ENCODE peak calls at places on chromosomes 2 and 18, in nine cellular contexts. I, T, V, O, Q, G, P, L and J are unnamed samples. For H3K4me1 and H3K36me3, the result is how much of the 10 kb centered on the place peaks cover.

GRCh38 chr2:26710174-26710573 is 17.7 kb downstream of the KCNK3 start:
- DNase-seq in Q (no peak), V (no peak), I (peak), T (no peak), L (no peak), G (no peak), O (no peak), P (no peak), J (no peak)

GRCh38 chr18:44592639-44593038 is 88.0 kb upstream of the SETBP1 start:
- DNase-seq in P (no peak), G (peak), I (peak), L (peak), T (peak), V (peak), O (no peak), Q (no peak), J (no peak)

GRCh38 chr18:35322486-35323258 is 21.5 kb downstream of the ZNF24 start:
- DNase-seq in G (no peak), V (no peak), O (no peak), Q (no peak), I (no peak), L (no peak), T (no peak), P (no peak), J (no peak)

GRCh38 chr18:75533954-75534353 is 106.5 kb upstream of the SMIM21 start:
- DNase-seq in G (no peak), T (no peak), Q (no peak), I (no peak), V (peak), O (no peak), P (no peak), L (peak), J (no peak)

GRCh38 chr2:197455428-197455827 is 2.1 kb downstream of the COQ10B start:
- DNase-seq in V (no peak), T (no peak), G (no peak), O (no peak), I (no peak), P (no peak), L (no peak), Q (no peak), J (no peak)

GRCh38 chr2:20625491-20625919 is 25.4 kb downstream of the HS1BP3 start:
- DNase-seq in V (no peak), I (no peak), Q (no peak), T (no peak), O (no peak), P (no peak), L (no peak), G (no peak), J (no peak)

GRCh38 chr2:120750488-120751210 is 15.0 kb downstream of the GLI2 start:
- DNase-seq in V (peak), G (no peak), O (no peak), T (no peak), P (no peak), I (no peak), Q (no peak), L (peak), J (no peak)

GRCh38 chr2:132651115-132652099 is 18.6 kb downstream of the LYPD1 start:
- DNase-seq in P (peak), G (peak), L (peak), V (peak), I (peak), Q (peak), O (no peak), T (peak), J (no peak)

GRCh38 chr2:96156011-96156820 is 11.0 kb upstream of the DUSP2 start:
- DNase-seq in T (no peak), L (no peak), G (no peak), O (no peak), V (no peak), P (no peak), I (no peak), Q (no peak), J (no peak)

GRCh38 chr2:173706936-173707335 is 258.2 kb downstream of the SP3 start:
- DNase-seq in L (no peak), O (no peak), G (no peak), V (no peak), P (no peak), Q (no peak), I (no peak), T (no peak), J (no peak)

GRCh38 chr2:587371-587960 is 89.7 kb downstream of the TMEM18 start:
- DNase-seq in P (no peak), T (no peak), V (no peak), Q (no peak), G (no peak), O (no peak), L (no peak), I (no peak), J (no peak)

GRCh38 chr2:32825291-32825712 is 121.5 kb upstream of the LTBP1 start:
- DNase-seq in Q (no peak), V (peak), G (no peak), L (peak), I (peak), T (peak), O (no peak), P (no peak), J (no peak)

GRCh38 chr2:194619368-194619767 is 1037.7 kb upstream of the SLC39A10 start:
- DNase-seq in L (no peak), G (no peak), P (no peak), Q (no peak), O (no peak), V (no peak), I (no peak), T (no peak), J (no peak)

GRCh38 chr2:72988726-72989273 is 71.5 kb downstream of the EMX1 start:
- DNase-seq in G (no peak), L (no peak), Q (no peak), T (no peak), O (no peak), V (no peak), I (no peak), P (no peak), J (no peak)

GRCh38 chr2:207879536-207879935 is 109.8 kb upstream of the FZD5 start:
- DNase-seq in V (peak), O (no peak), I (no peak), G (peak), T (no peak), P (no peak), Q (no peak), L (peak), J (no peak)

GRCh38 chr2:239156516-239157265 is 244.1 kb downstream of the HDAC4 start:
- DNase-seq in O (no peak), G (no peak), I (no peak), Q (no peak), L (no peak), V (no peak), P (no peak), T (no peak), J (no peak)

GRCh38 chr2:175363719-175364118 is 182.2 kb upstream of the ATP5MC3 start:
- DNase-seq in O (no peak), V (no peak), P (no peak), I (no peak), Q (no peak), G (no peak), T (no peak), L (no peak), J (no peak)

GRCh38 chr18:75439356-75439755 is 11.9 kb upstream of the SMIM21 start:
- DNase-seq in T (no peak), V (no peak), Q (no peak), I (no peak), G (no peak), P (no peak), L (no peak), O (no peak), J (no peak)

GRCh38 chr2:238498691-238499295 is 72.1 kb downstream of the ASB1 start:
- DNase-seq in Q (no peak), P (no peak), G (no peak), L (no peak), O (no peak), I (no peak), T (no peak), V (no peak), J (no peak)

GRCh38 chr2:106012591-106013347 is 181.3 kb downstream of the UXS1 start:
- DNase-seq in O (no peak), V (no peak), P (no peak), L (no peak), T (no peak), Q (no peak), G (no peak), I (no peak), J (no peak)

GRCh38 chr2:60707750-60708371 is 48.2 kb upstream of the PAPOLG start:
- DNase-seq in Q (peak), I (peak), T (peak), V (peak), O (no peak), P (peak), G (peak), L (peak), J (peak)

GRCh38 chr2:168427451-168427850 is 28.6 kb upstream of the CERS6 start:
- DNase-seq in G (peak), T (peak), Q (no peak), L (peak), I (no peak), V (peak), P (no peak), O (no peak), J (no peak)

GRCh38 chr18:30544141-30544540 is 498.4 kb downstream of the DSC3 start:
- DNase-seq in T (no peak), O (no peak), L (no peak), I (no peak), V (no peak), P (no peak), Q (no peak), G (no peak), J (no peak)

GRCh38 chr2:71759056-71759455 is 305.7 kb downstream of the DYSF start:
- DNase-seq in I (no peak), G (peak), Q (no peak), P (no peak), V (peak), L (peak), T (no peak), O (no peak), J (no peak)

GRCh38 chr2:28610583-28611201 is 114.8 kb downstream of the PLB1 start:
- DNase-seq in V (peak), T (peak), G (peak), P (no peak), I (no peak), Q (no peak), L (peak), O (peak), J (no peak)

GRCh38 chr2:9736008-9736407 is 105.2 kb upstream of the YWHAQ start:
- DNase-seq in I (no peak), V (no peak), Q (no peak), L (no peak), T (no peak), O (no peak), P (no peak), G (no peak), J (peak)

GRCh38 chr18:63604791-63605567 is 17.8 kb downstream of the SERPINB13 start:
- DNase-seq in I (no peak), L (peak), V (peak), P (no peak), T (no peak), G (peak), Q (no peak), O (no peak), J (no peak)

GRCh38 chr2:171347158-171347557 is 86.6 kb downstream of the METTL8 start:
- DNase-seq in L (peak), V (peak), O (no peak), Q (no peak), I (peak), P (no peak), G (no peak), T (no peak), J (no peak)

GRCh38 chr2:164808776-164809175 is 32.8 kb downstream of the COBLL1 start:
- DNase-seq in V (peak), T (no peak), G (peak), Q (no peak), L (peak), I (no peak), P (no peak), O (no peak), J (no peak)

GRCh38 chr18:66043009-66043408 is 292.2 kb downstream of the CDH7 start:
- DNase-seq in G (no peak), Q (no peak), P (no peak), V (no peak), L (no peak), I (no peak), O (no peak), T (no peak), J (no peak)

GRCh38 chr2:163348843-163349395 is 386.9 kb downstream of the FIGN start:
- DNase-seq in V (peak), O (no peak), L (peak), T (peak), G (peak), I (peak), P (peak), Q (peak), J (no peak)

GRCh38 chr18:13617826-13618515 is 108.4 kb downstream of the FAM210A start:
- DNase-seq in V (no peak), O (no peak), G (no peak), I (no peak), P (no peak), L (no peak), Q (no peak), T (no peak), J (no peak)

GRCh38 chr2:127382836-127383235 is 4.9 kb downstream of the MAP3K2 start:
- DNase-seq in P (no peak), L (no peak), V (no peak), I (no peak), G (no peak), T (no peak), Q (no peak), O (no peak), J (no peak)

GRCh38 chr2:127384529-127384928 is 3.2 kb downstream of the MAP3K2 start:
- DNase-seq in T (no peak), P (no peak), I (no peak), L (no peak), O (no peak), Q (no peak), V (no peak), G (no peak), J (no peak)

GRCh38 chr2:127386246-127386645 is 1.5 kb downstream of the MAP3K2 start:
- DNase-seq in V (no peak), P (no peak), T (no peak), L (no peak), G (peak), O (no peak), I (no peak), Q (no peak), J (no peak)

GRCh38 chr2:127379712-127380355 is 7.9 kb downstream of the MAP3K2 start:
- DNase-seq in I (no peak), Q (no peak), T (no peak), P (no peak), G (no peak), L (no peak), O (no peak), V (no peak), J (no peak)

GRCh38 chr2:127381762-127382161 is 6.0 kb downstream of the MAP3K2 start:
- DNase-seq in T (no peak), O (no peak), L (no peak), I (no peak), V (no peak), Q (no peak), P (no peak), G (no peak), J (no peak)
- H3K4me1 ChIP-seq in T (under half), O (under half), L (under half), I (under half), V (under half), Q (under half), P (under half), G (half or more), J (half or more)

GRCh38 chr2:241753493-241753892 is 19.1 kb downstream of the D2HGDH start:
- DNase-seq in T (no peak), O (no peak), L (no peak), Q (no peak), V (no peak), G (no peak), I (no peak), P (no peak), J (no peak)
- H3K36me3 ChIP-seq in T (under half), O (under half), L (under half), Q (under half), V (under half), G (half or more), I (under half), P (under half), J (under half)

GRCh38 chr2:1780693-1781092 is 36.4 kb upstream of the PXDN start:
- DNase-seq in V (no peak), I (no peak), O (no peak), Q (no peak), L (no peak), T (no peak), G (no peak), P (no peak), J (no peak)
- H3K4me1 ChIP-seq in V (under half), I (under half), O (under half), Q (under half), L (under half), T (under half), G (under half), P (under half), J (under half)

GRCh38 chr18:70195014-70195614 is 10.4 kb downstream of the RTTN start:
- DNase-seq in Q (no peak), G (no peak), L (no peak), O (no peak), V (no peak), P (no peak), I (peak), T (peak), J (no peak)

GRCh38 chr18:70195852-70196434 is 9.5 kb downstream of the RTTN start:
- DNase-seq in V (peak), I (peak), P (no peak), G (peak), Q (peak), T (peak), L (peak), O (no peak), J (peak)

GRCh38 chr18:70200286-70200685 is 5.2 kb downstream of the RTTN start:
- DNase-seq in Q (no peak), I (no peak), V (no peak), L (no peak), T (no peak), O (no peak), G (no peak), P (no peak), J (no peak)

GRCh38 chr18:70197042-70197441 is 8.4 kb downstream of the RTTN start:
- DNase-seq in P (no peak), I (no peak), T (no peak), L (no peak), O (no peak), V (no peak), Q (no peak), G (no peak), J (no peak)

DNA sequence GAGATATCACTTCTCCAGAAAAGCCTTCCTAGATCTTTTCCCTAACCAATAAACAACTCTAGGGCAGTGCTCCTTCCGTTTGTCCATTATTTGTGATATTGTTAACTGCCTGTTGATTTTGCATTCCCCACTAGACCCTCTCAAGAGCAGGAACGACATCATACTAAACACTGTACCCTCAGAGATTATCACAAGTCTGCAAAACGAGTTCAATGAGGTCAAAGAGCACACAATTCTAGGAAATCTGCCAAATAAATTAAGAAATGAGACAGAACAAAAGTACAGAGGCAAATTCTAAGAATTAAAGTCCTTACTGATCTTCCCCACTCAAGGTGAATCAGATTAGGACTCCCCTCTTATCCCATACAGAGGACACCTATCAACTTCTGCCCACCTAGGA is 7.6 kb downstream of the RTTN start:
- DNase-seq in G (no peak), P (no peak), T (no peak), Q (no peak), I (no peak), V (no peak), L (no peak), O (no peak), J (no peak)
- H3K36me3 ChIP-seq in G (under half), P (under half), T (under half), Q (under half), I (under half), V (under half), L (under half), O (under half), J (under half)

GRCh38 chr2:101124684-101125366 is 26.4 kb downstream of the TBC1D8 start:
- DNase-seq in Q (no peak), I (no peak), L (peak), P (peak), O (peak), T (peak), G (peak), V (peak), J (no peak)
- H3K4me1 ChIP-seq in Q (under half), I (under half), L (under half), P (half or more), O (under half), T (under half), G (half or more), V (under half), J (under half)

GRCh38 chr2:201275991-201276390 is 15.7 kb downstream of the CASP8 start:
- DNase-seq in P (no peak), L (no peak), T (no peak), G (no peak), O (no peak), Q (peak), V (no peak), I (no peak), J (no peak)
- H3K36me3 ChIP-seq in P (under half), L (under half), T (under half), G (half or more), O (under half), Q (under half), V (under half), I (under half), J (half or more)